ENCODE peak calls at places on chromosome 1, in nine cellular contexts. Z, I, X, T, Y, W, O, D and P are unnamed samples.

GRCh38 chr1:56557746-56558145 is 21.6 kb downstream of the PLPP3 start:
- DNase-seq in Z (no peak), I (no peak), X (no peak), T (no peak), Y (no peak), W (no peak), O (no peak), D (no peak), P (no peak)

GRCh38 chr1:20158358-20159070 is 19.4 kb downstream of the PLA2G2F start:
- DNase-seq in Z (no peak), I (no peak), X (no peak), T (no peak), Y (no peak), W (no peak), O (no peak), D (no peak), P (no peak)

GRCh38 chr1:35448344-35448801 is 108.8 kb downstream of the KIAA0319L start:
- DNase-seq in Z (no peak), I (no peak), X (no peak), T (no peak), Y (no peak), W (no peak), O (no peak), D (peak), P (peak)

GRCh38 chr1:43492816-43493215 is 37.9 kb upstream of the PTPRF start:
- DNase-seq in Z (no peak), I (no peak), X (no peak), T (no peak), Y (no peak), W (no peak), O (no peak), D (peak), P (no peak)

GRCh38 chr1:94527447-94528031 is 14.0 kb downstream of the F3 start:
- DNase-seq in Z (no peak), I (no peak), X (no peak), T (no peak), Y (no peak), W (no peak), O (no peak), D (no peak), P (peak)

GRCh38 chr1:69700770-69701169 is 133.0 kb downstream of the LRRC7 start:
- DNase-seq in Z (no peak), I (no peak), X (no peak), T (no peak), Y (no peak), W (no peak), O (no peak), D (no peak), P (peak)

GRCh38 chr1:101757985-101758384 is 238.7 kb downstream of the OLFM3 start:
- DNase-seq in Z (no peak), I (no peak), X (no peak), T (no peak), Y (no peak), W (no peak), O (no peak), D (no peak), P (no peak)

GRCh38 chr1:53176452-53177344 is 19.9 kb upstream of the CPT2 start:
- DNase-seq in Z (no peak), I (no peak), X (peak), T (peak), Y (no peak), W (peak), O (no peak), D (peak), P (peak)

GRCh38 chr1:64539279-64539678 is 69.3 kb downstream of the CACHD1 start:
- DNase-seq in Z (no peak), I (no peak), X (no peak), T (no peak), Y (no peak), W (no peak), O (no peak), D (no peak), P (no peak)

GRCh38 chr1:22526098-22526497 is 37.2 kb upstream of the EPHA8 start:
- DNase-seq in Z (no peak), I (no peak), X (no peak), T (no peak), Y (no peak), W (no peak), O (peak), D (no peak), P (peak)

GRCh38 chr1:185632659-185633428 is 101.3 kb upstream of the HMCN1 start:
- DNase-seq in Z (no peak), I (no peak), X (no peak), T (no peak), Y (no peak), W (no peak), O (no peak), D (no peak), P (peak)

GRCh38 chr1:117671781-117672501 is 66.1 kb downstream of the TENT5C start:
- DNase-seq in Z (peak), I (no peak), X (peak), T (peak), Y (no peak), W (peak), O (peak), D (no peak), P (peak)

GRCh38 chr1:201537028-201537427 is 1.9 kb upstream of the NAV1 start:
- DNase-seq in Z (no peak), I (no peak), X (no peak), T (no peak), Y (no peak), W (no peak), O (no peak), D (no peak), P (no peak)

GRCh38 chr1:201537966-201538617 is 835 bp upstream of the NAV1 start:
- DNase-seq in Z (no peak), I (no peak), X (no peak), T (no peak), Y (no peak), W (no peak), O (no peak), D (no peak), P (no peak)

GRCh38 chr1:201539561-201540404 is 856 bp downstream of the NAV1 start:
- DNase-seq in Z (no peak), I (no peak), X (no peak), T (peak), Y (no peak), W (peak), O (peak), D (no peak), P (peak)

GRCh38 chr1:201537467-201537866 is 1.5 kb upstream of the NAV1 start:
- DNase-seq in Z (no peak), I (no peak), X (no peak), T (no peak), Y (no peak), W (no peak), O (no peak), D (no peak), P (no peak)

GRCh38 chr1:201538618-201539551 is at the start of gene NAV1:
- DNase-seq in Z (peak), I (no peak), X (peak), T (peak), Y (no peak), W (no peak), O (peak), D (no peak), P (peak)
- TF ChIP-seq POLR2A in Z (peak), I (no peak), X (peak), T (peak), Y (no peak), W (no peak), O (no peak), D (peak), P (no peak)

GRCh38 chr1:160284782-160285344 is at the start of gene PEX19:
- DNase-seq in Z (peak), I (peak), X (peak), T (peak), Y (peak), W (peak), O (peak), D (peak), P (peak)
- TF ChIP-seq POLR2A in Z (peak), I (peak), X (peak), T (peak), Y (peak), W (peak), O (no peak), D (peak), P (no peak)

DNA sequence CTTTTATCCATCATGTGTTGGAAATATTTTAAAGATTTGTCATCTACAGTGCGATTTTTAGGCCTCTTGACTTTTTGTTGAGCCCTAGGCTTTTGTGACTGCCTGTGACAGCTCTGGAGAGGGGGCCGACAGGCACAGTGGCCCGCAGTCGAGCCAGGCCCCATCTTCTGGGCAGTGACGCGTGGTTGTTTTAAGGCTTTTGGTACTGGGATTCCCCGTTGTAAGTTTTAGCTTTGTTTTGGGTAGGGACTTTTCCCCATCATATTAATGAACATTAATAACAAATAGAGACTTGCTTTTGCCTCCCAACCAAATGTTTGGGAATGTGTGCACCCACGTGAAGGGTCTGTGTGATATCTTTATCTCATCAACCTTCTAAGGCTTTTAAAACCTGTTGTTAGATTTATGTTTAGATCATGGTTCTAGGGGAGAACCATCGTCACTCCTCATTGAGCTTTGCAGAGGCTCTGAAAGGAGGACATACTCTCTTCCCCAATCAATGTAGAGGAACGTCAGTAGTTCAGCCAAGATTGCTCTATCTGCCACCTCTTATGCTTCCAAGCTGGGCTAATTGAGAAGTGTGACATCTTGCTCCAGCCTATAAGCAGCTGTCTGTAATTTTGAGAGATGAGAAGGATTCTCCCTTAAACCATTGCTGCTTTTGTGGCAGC is 34.6 kb downstream of the MAPKAPK2 start:
- DNase-seq in Z (no peak), I (no peak), X (no peak), T (no peak), Y (no peak), W (no peak), O (no peak), D (no peak), P (no peak)
- TF ChIP-seq POLR2A in Z (no peak), I (no peak), X (no peak), T (no peak), Y (peak), W (no peak), O (no peak), D (no peak), P (no peak)

GRCh38 chr1:162561616-162562451 is at the start of gene UAP1:
- DNase-seq in Z (no peak), I (peak), X (peak), T (no peak), Y (peak), W (peak), O (peak), D (peak), P (peak)
- TF ChIP-seq POLR2A in Z (peak), I (no peak), X (peak), T (peak), Y (peak), W (peak), O (no peak), D (no peak), P (peak)

GRCh38 chr1:37558411-37558810 is 1.7 kb downstream of the DNALI1 start:
- DNase-seq in Z (no peak), I (no peak), X (no peak), T (no peak), Y (no peak), W (no peak), O (peak), D (no peak), P (no peak)

GRCh38 chr1:37556712-37557196 is at the start of gene DNALI1:
- DNase-seq in Z (peak), I (peak), X (peak), T (peak), Y (peak), W (peak), O (peak), D (peak), P (peak)

GRCh38 chr1:37553598-37553926 is 531 bp downstream of the SNIP1 start:
- DNase-seq in Z (no peak), I (no peak), X (no peak), T (no peak), Y (no peak), W (no peak), O (no peak), D (no peak), P (no peak)

GRCh38 chr1:37557402-37557801 is 662 bp downstream of the DNALI1 start:
- DNase-seq in Z (no peak), I (no peak), X (no peak), T (no peak), Y (no peak), W (no peak), O (peak), D (no peak), P (no peak)

GRCh38 chr1:37553927-37554808 is at the start of gene SNIP1:
- DNase-seq in Z (peak), I (peak), X (peak), T (peak), Y (peak), W (peak), O (peak), D (peak), P (peak)
- TF ChIP-seq POLR2A in Z (peak), I (peak), X (peak), T (peak), Y (peak), W (no peak), O (no peak), D (no peak), P (peak)

GRCh38 chr1:27647328-27647727 is 12.3 kb upstream of the FGR start:
- DNase-seq in Z (no peak), I (no peak), X (no peak), T (no peak), Y (no peak), W (no peak), O (no peak), D (no peak), P (no peak)
- TF ChIP-seq POLR2A in Z (no peak), I (no peak), X (no peak), T (no peak), Y (no peak), W (no peak), O (no peak), D (no peak), P (no peak)

GRCh38 chr1:161132410-161133219 is at the start of gene DEDD:
- DNase-seq in Z (peak), I (peak), X (peak), T (peak), Y (peak), W (peak), O (peak), D (peak), P (peak)
- TF ChIP-seq POLR2A in Z (peak), I (no peak), X (peak), T (peak), Y (no peak), W (no peak), O (no peak), D (peak), P (peak)

DNA sequence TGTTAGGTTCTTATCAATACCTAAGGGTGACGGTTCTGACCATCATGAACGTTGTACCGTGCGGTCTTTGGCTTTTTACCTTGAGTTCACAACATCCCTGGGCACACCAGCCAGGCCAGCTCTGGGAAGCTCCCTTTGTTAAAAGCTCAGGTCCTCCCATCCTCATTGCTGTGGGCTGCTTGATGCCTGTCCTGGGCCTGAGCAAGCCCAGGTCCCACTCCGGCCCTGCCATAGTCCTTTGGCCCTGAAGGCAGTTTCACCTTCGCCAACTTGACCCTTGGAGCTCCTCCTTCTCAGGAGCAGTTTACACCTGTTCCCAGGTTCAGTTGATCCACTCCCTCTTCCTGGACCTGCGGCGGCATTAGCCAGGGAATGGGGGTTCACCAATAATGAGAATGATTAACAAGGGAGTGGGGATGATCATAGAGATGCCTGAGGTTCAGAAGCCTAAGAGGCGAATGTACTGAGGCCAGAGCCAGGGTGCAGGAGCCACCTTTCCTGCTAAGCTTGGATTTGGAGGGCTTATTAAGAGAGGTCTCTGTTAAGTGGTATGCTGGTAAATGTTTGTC is 40.2 kb downstream of the DHCR24 start:
- DNase-seq in Z (no peak), I (no peak), X (no peak), T (no peak), Y (no peak), W (no peak), O (peak), D (no peak), P (no peak)
- TF ChIP-seq POLR2A in Z (no peak), I (no peak), X (no peak), T (no peak), Y (no peak), W (no peak), O (no peak), D (no peak), P (no peak)

DNA sequence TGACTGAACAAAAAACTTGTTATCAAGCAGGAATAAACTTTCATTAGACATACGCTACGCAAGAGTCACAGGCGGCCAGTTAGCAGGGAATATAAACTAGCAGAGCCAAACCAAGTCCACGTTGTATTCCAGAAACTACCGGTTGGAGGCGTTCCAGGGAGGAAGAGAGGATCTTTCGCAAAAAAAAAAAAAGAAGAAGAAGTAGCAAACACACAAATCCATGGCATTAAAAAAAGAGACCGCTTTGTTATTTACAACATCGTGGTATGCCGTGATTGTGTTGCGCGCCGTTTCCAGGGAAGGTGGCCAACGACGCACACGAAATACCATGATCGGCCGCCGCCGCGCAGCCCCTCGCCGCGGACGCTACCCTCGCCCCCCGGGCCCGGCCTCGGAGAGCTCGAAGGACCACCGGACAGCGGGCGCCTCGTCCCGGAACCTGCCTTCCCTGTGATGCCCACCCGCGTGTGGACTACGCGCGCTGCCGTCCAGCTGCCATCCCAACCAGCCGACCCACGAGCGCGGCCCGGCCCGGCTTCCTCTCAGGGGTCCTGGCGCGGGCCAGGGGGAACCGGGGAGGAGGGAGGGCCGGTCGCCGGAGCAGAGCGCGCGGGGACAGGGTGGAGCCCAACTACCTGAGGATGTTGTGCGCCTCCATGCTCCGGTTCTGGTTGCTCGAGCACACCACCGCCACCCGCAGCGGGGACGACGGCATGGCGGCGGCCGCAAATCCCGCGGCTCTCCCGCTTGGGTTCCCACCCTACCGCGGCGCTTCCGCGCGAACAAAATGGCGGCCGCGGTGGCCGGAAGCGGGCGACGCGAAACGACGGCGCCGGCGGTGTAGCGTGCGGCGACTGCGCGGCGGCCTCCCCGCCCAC is 581 bp downstream of the SSU72 start:
- DNase-seq in Z (peak), I (peak), X (peak), T (peak), Y (peak), W (peak), O (peak), D (peak), P (peak)
- TF ChIP-seq POLR2A in Z (no peak), I (no peak), X (no peak), T (no peak), Y (no peak), W (no peak), O (no peak), D (peak), P (no peak)